ENCODE peak calls at places on chromosomes 11 and 22, in four cellular contexts. One of them, this sample, is unnamed.

GRCh38 chr11:104124979-104125378 is 39.0 kb downstream of the PDGFD start:
- DNase-seq in K562: no peak
- DNase-seq in HepG2: no peak
- DNase-seq in H1: no peak
- DNase-seq in this sample: no peak

GRCh38 chr11:95788921-95789505 is 569 bp downstream of the FAM76B start:
- DNase-seq in K562: peak
- DNase-seq in HepG2: peak
- DNase-seq in H1: peak
- DNase-seq in this sample: no peak

GRCh38 chr11:34926101-34926830 is 9.8 kb downstream of the PDHX start:
- DNase-seq in K562: no peak
- DNase-seq in HepG2: peak
- DNase-seq in H1: no peak
- DNase-seq in this sample: peak

GRCh38 chr11:111469200-111469599 is 43.0 kb downstream of the BTG4 start:
- DNase-seq in K562: no peak
- DNase-seq in HepG2: no peak
- DNase-seq in H1: no peak
- DNase-seq in this sample: no peak

GRCh38 chr11:77202941-77203900 is 75.2 kb downstream of the MYO7A start:
- DNase-seq in K562: no peak
- DNase-seq in HepG2: no peak
- DNase-seq in H1: no peak
- DNase-seq in this sample: no peak

GRCh38 chr22:43216738-43217137 is 29.8 kb upstream of the TTLL12 start:
- DNase-seq in K562: no peak
- DNase-seq in HepG2: no peak
- DNase-seq in H1: no peak
- DNase-seq in this sample: no peak

GRCh38 chr22:19554834-19555404 is 30.7 kb upstream of the CLDN5 start:
- DNase-seq in K562: peak
- DNase-seq in HepG2: peak
- DNase-seq in H1: peak
- DNase-seq in this sample: peak

GRCh38 chr11:833114-833791 is 501 bp downstream of the CD151 start:
- DNase-seq in K562: peak
- DNase-seq in HepG2: no peak
- DNase-seq in H1: no peak
- DNase-seq in this sample: no peak

GRCh38 chr11:84673753-84674152 is 953.4 kb downstream of the DLG2 start:
- DNase-seq in K562: no peak
- DNase-seq in HepG2: no peak
- DNase-seq in H1: no peak
- DNase-seq in this sample: no peak

GRCh38 chr11:8698917-8699441 is 16.4 kb downstream of the RPL27A start:
- DNase-seq in K562: no peak
- DNase-seq in HepG2: no peak
- DNase-seq in H1: no peak
- DNase-seq in this sample: no peak

GRCh38 chr22:35016909-35017308 is 49.0 kb upstream of the ISX start:
- DNase-seq in K562: no peak
- DNase-seq in HepG2: no peak
- DNase-seq in H1: no peak
- DNase-seq in this sample: no peak

GRCh38 chr11:114719562-114719961 is 41.2 kb downstream of the NXPE2 start:
- DNase-seq in K562: no peak
- DNase-seq in HepG2: no peak
- DNase-seq in H1: no peak
- DNase-seq in this sample: no peak

GRCh38 chr11:46948378-46949131 is 12.0 kb downstream of the CSTPP1 start:
- DNase-seq in K562: no peak
- DNase-seq in HepG2: no peak
- DNase-seq in H1: no peak
- DNase-seq in this sample: no peak

GRCh38 chr22:19142394-19142793 is 2.1 kb downstream of the ESS2 start:
- DNase-seq in K562: no peak
- DNase-seq in HepG2: no peak
- DNase-seq in H1: no peak
- DNase-seq in this sample: no peak

GRCh38 chr11:131109256-131109655 is 193.0 kb upstream of the SNX19 start:
- DNase-seq in K562: no peak
- DNase-seq in HepG2: no peak
- DNase-seq in H1: no peak
- DNase-seq in this sample: no peak

GRCh38 chr11:114078423-114078822 is 18.9 kb downstream of the ZBTB16 start:
- DNase-seq in K562: no peak
- DNase-seq in HepG2: peak
- DNase-seq in H1: no peak
- DNase-seq in this sample: no peak

GRCh38 chr11:41040474-41040873 is 419.0 kb downstream of the LRRC4C start:
- DNase-seq in K562: no peak
- DNase-seq in HepG2: no peak
- DNase-seq in H1: no peak
- DNase-seq in this sample: no peak

GRCh38 chr22:17748555-17749353 is 25.5 kb downstream of the BID start:
- DNase-seq in K562: peak
- DNase-seq in HepG2: no peak
- DNase-seq in H1: peak
- DNase-seq in this sample: no peak

GRCh38 chr22:42490244-42490832 is 29.3 kb downstream of the RRP7A start:
- DNase-seq in K562: no peak
- DNase-seq in HepG2: peak
- DNase-seq in H1: no peak
- DNase-seq in this sample: no peak

GRCh38 chr11:11403763-11404725 is 51.0 kb upstream of the CSNK2A3 start:
- DNase-seq in K562: no peak
- DNase-seq in HepG2: no peak
- DNase-seq in H1: no peak
- DNase-seq in this sample: no peak

GRCh38 chr11:72591785-72592490 is 82.3 kb downstream of the PDE2A start:
- DNase-seq in K562: no peak
- DNase-seq in HepG2: no peak
- DNase-seq in H1: no peak
- DNase-seq in this sample: no peak

GRCh38 chr11:106424111-106424510 is 346.6 kb downstream of the AASDHPPT start:
- DNase-seq in K562: no peak
- DNase-seq in HepG2: no peak
- DNase-seq in H1: no peak
- DNase-seq in this sample: no peak

GRCh38 chr11:96035031-96035743 is 111.3 kb upstream of the MTMR2 start:
- DNase-seq in K562: no peak
- DNase-seq in HepG2: no peak
- DNase-seq in H1: no peak
- DNase-seq in this sample: no peak

GRCh38 chr11:34028407-34028804 is 23.1 kb upstream of the CAPRIN1 start:
- DNase-seq in K562: no peak
- DNase-seq in HepG2: no peak
- DNase-seq in H1: no peak
- DNase-seq in this sample: no peak

GRCh38 chr11:2537010-2537695 is 92.3 kb downstream of the KCNQ1 start:
- DNase-seq in K562: no peak
- DNase-seq in HepG2: no peak
- DNase-seq in H1: no peak
- DNase-seq in this sample: no peak

GRCh38 chr11:47395225-47396048 is 13.0 kb upstream of the SLC39A13 start:
- DNase-seq in K562: no peak
- DNase-seq in HepG2: no peak
- DNase-seq in H1: no peak
- DNase-seq in this sample: no peak

GRCh38 chr11:11580831-11581492 is 40.8 kb downstream of the GALNT18 start:
- DNase-seq in K562: no peak
- DNase-seq in HepG2: no peak
- DNase-seq in H1: no peak
- DNase-seq in this sample: no peak

GRCh38 chr11:68130121-68130520 is 8.9 kb upstream of the CHKA start:
- DNase-seq in K562: no peak
- DNase-seq in HepG2: no peak
- DNase-seq in H1: no peak
- DNase-seq in this sample: no peak

GRCh38 chr11:27328602-27329001 is 34.4 kb downstream of the CCDC34 start:
- DNase-seq in K562: no peak
- DNase-seq in HepG2: peak
- DNase-seq in H1: no peak
- DNase-seq in this sample: no peak

GRCh38 chr11:10117709-10118341 is 176.2 kb downstream of the SBF2 start:
- DNase-seq in K562: no peak
- DNase-seq in HepG2: peak
- DNase-seq in H1: no peak
- DNase-seq in this sample: no peak

GRCh38 chr22:35995772-35996171 is 32.9 kb downstream of the RBFOX2 start:
- DNase-seq in K562: peak
- DNase-seq in HepG2: no peak
- DNase-seq in H1: no peak
- DNase-seq in this sample: no peak

GRCh38 chr11:131737357-131737756 is 366.9 kb downstream of the NTM start:
- DNase-seq in K562: no peak
- DNase-seq in HepG2: no peak
- DNase-seq in H1: no peak
- DNase-seq in this sample: no peak

GRCh38 chr11:44982496-44983062 is 31.9 kb upstream of the TP53I11 start:
- DNase-seq in K562: no peak
- DNase-seq in HepG2: no peak
- DNase-seq in H1: no peak
- DNase-seq in this sample: no peak

GRCh38 chr22:25645266-25645665 is 80.8 kb downstream of the GRK3 start:
- DNase-seq in K562: no peak
- DNase-seq in HepG2: no peak
- DNase-seq in H1: no peak
- DNase-seq in this sample: no peak

GRCh38 chr11:14384338-14384737 is 25.4 kb upstream of the RRAS2 start:
- DNase-seq in K562: no peak
- DNase-seq in HepG2: no peak
- DNase-seq in H1: no peak
- DNase-seq in this sample: no peak

GRCh38 chr22:42039271-42039670 is 31.3 kb downstream of the NAGA start:
- DNase-seq in K562: no peak
- DNase-seq in HepG2: no peak
- DNase-seq in H1: no peak
- DNase-seq in this sample: no peak

DNA sequence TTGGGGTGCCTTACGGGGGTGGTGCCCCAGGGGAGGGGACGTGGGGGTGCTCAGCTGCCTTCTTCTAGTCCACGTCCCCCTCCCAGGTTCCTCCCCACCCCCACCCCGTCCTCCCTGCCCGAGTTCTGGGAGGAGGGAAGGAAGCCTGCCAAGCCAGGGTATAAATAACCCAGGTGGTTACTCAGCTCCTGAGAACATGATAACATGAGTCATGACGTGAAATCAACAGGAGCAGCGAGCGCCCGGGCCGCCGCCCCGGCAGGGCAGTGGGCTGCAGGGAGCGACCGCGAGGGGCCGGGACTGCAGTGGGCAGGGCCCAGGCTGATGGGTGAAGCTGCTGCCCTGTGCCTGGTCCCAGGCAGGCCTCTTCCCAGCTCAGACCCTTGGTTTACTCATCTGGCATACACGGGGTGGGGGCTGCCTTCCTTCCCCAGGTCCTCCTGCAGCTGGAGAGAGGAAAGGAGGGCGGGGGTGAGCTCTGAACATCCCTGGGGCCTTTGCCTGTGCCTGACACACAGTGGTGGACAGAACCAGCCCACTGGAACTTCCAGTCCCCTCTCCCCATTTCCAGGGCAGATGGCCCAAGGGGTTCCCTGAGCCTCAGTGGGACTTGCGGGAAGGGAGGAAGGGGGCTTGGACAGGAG is 8.8 kb upstream of the PDGFB start:
- DNase-seq in K562: peak
- DNase-seq in HepG2: no peak
- DNase-seq in H1: no peak
- DNase-seq in this sample: peak
- TF ChIP-seq FOSL1 in K562: peak
- TF ChIP-seq FOSL1 in HepG2: no peak
- TF ChIP-seq FOSL1 in H1: no peak
- TF ChIP-seq FOSL1 in this sample: peak

GRCh38 chr22:27253541-27253940 is 548.0 kb downstream of the MN1 start:
- DNase-seq in K562: no peak
- DNase-seq in HepG2: no peak
- DNase-seq in H1: no peak
- DNase-seq in this sample: no peak
- TF ChIP-seq FOSL1 in K562: no peak
- TF ChIP-seq FOSL1 in HepG2: no peak
- TF ChIP-seq FOSL1 in H1: no peak
- TF ChIP-seq FOSL1 in this sample: no peak

DNA sequence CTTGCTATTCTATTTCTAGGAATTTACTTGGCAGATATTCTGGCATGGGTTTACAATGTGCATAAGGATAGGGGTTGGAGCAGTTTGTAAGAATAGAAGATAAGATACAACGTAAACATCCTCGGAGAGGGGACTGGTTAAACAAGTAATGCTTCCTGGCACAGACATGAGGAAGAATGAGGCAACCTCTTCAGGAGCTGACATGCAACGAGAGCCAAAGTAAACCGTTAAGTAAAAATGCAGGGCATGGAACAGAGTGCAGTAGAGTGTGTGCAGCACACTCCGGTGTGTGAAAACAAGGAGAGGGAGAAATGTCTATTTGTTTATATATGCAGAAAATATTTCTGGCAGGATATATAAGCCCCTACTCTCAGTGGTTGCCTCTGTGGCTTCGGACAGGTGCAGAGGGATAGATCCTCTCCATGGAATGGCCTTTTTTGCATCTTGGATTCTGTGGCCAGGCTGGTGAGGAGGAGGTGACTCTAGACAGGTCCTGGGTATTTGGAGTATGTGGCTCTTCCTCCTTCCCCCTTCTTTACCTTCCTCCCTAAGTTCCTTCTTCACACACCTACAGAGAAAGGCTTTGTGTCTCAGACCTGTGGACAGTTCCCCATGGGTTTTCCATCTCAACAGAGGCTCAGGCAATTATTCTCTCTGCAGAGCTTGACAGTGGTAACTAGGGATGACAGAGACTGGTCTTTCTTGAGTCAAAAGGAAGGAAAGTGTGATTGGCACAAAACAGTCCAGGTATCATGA is 2.5 kb downstream of the RAB36 start:
- DNase-seq in K562: peak
- DNase-seq in HepG2: peak
- DNase-seq in H1: no peak
- DNase-seq in this sample: no peak
- TF ChIP-seq FOSL1 in K562: no peak
- TF ChIP-seq FOSL1 in HepG2: no peak
- TF ChIP-seq FOSL1 in H1: no peak
- TF ChIP-seq FOSL1 in this sample: no peak

GRCh38 chr11:75563978-75564552 is 2.0 kb downstream of the SERPINH1 start:
- DNase-seq in K562: peak
- DNase-seq in HepG2: peak
- DNase-seq in H1: no peak
- DNase-seq in this sample: no peak
- TF ChIP-seq FOSL1 in K562: peak
- TF ChIP-seq FOSL1 in HepG2: no peak
- TF ChIP-seq FOSL1 in H1: no peak
- TF ChIP-seq FOSL1 in this sample: no peak

GRCh38 chr22:46425011-46425410 is 89.5 kb downstream of the TRMU start:
- DNase-seq in K562: no peak
- DNase-seq in HepG2: no peak
- DNase-seq in H1: no peak
- DNase-seq in this sample: no peak
- TF ChIP-seq FOSL1 in K562: no peak
- TF ChIP-seq FOSL1 in HepG2: no peak
- TF ChIP-seq FOSL1 in H1: no peak
- TF ChIP-seq FOSL1 in this sample: no peak

This sample was measured in HCT116.